ENCODE peak calls at places on chromosomes 12 and 14, in ten cellular contexts. Y, W, A, Z, D, M, S, F, K and Q are unnamed samples.
A peak's percentile ranks its signal among the peaks of the same experiment; 100 is the strongest.

GRCh38 chr12:6038160-6038559 is 86.3 kb downstream of the VWF start:
- DNase-seq in Y (peak; percentile 70), W (no peak), A (no peak), Z (peak; percentile 39), D (peak; percentile 56), M (no peak), S (no peak), F (no peak), K (peak; percentile 76), Q (peak; percentile 57)

GRCh38 chr12:77808534-77808933 is 22.2 kb upstream of the NAV3 start:
- DNase-seq in Y (no peak), W (no peak), A (no peak), Z (no peak), D (no peak), M (no peak), S (no peak), F (no peak), K (no peak), Q (no peak)

GRCh38 chr14:58805057-58805456 is 167.3 kb downstream of the DACT1 start:
- DNase-seq in Y (no peak), W (no peak), A (no peak), Z (no peak), D (peak; percentile 79), M (no peak), S (no peak), F (no peak), K (peak; percentile 4), Q (no peak)

GRCh38 chr14:22520235-22520634 is 68.8 kb downstream of the DAD1 start:
- DNase-seq in Y (peak; percentile 59), W (no peak), A (no peak), Z (no peak), D (peak; percentile 9), M (no peak), S (peak; percentile 63), F (no peak), K (peak; percentile 83), Q (peak; percentile 77)

GRCh38 chr12:128969480-128970055 is 116.3 kb downstream of the GLT1D1 start:
- DNase-seq in Y (peak; percentile 38), W (no peak), A (no peak), Z (no peak), D (peak; percentile 48), M (no peak), S (no peak), F (no peak), K (no peak), Q (no peak)

GRCh38 chr12:26226629-26227375 is 31.4 kb downstream of the SSPN start:
- DNase-seq in Y (no peak), W (no peak), A (no peak), Z (no peak), D (peak; percentile 60), M (no peak), S (no peak), F (no peak), K (no peak), Q (no peak)

GRCh38 chr14:51070732-51071131 is 24.2 kb downstream of the TRIM9 start:
- DNase-seq in Y (no peak), W (no peak), A (no peak), Z (no peak), D (no peak), M (no peak), S (no peak), F (no peak), K (peak; percentile 2), Q (no peak)

GRCh38 chr12:4653257-4653656 is 4.3 kb downstream of the NDUFA9 start:
- DNase-seq in Y (no peak), W (no peak), A (no peak), Z (no peak), D (no peak), M (no peak), S (no peak), F (no peak), K (no peak), Q (no peak)

GRCh38 chr14:68148276-68148675 is 328.7 kb downstream of the RAD51B start:
- DNase-seq in Y (no peak), W (no peak), A (no peak), Z (no peak), D (no peak), M (no peak), S (no peak), F (no peak), K (peak; percentile 55), Q (peak; percentile 72)

GRCh38 chr12:6237830-6238229 is 37.6 kb downstream of the CD9 start:
- DNase-seq in Y (no peak), W (no peak), A (no peak), Z (no peak), D (no peak), M (no peak), S (no peak), F (no peak), K (no peak), Q (no peak)

GRCh38 chr12:6462234-6462995 is 8.1 kb downstream of the VAMP1 start:
- DNase-seq in Y (no peak), W (no peak), A (no peak), Z (no peak), D (no peak), M (no peak), S (no peak), F (no peak), K (no peak), Q (no peak)

GRCh38 chr12:89597210-89597609 is 71.4 kb upstream of the POC1B start:
- DNase-seq in Y (no peak), W (no peak), A (no peak), Z (no peak), D (no peak), M (no peak), S (no peak), F (no peak), K (no peak), Q (no peak)

GRCh38 chr14:106518054-106518943 is 991.9 kb downstream of the TMEM121 start:
- DNase-seq in Y (peak; percentile 5), W (no peak), A (peak; percentile 77), Z (peak; percentile 38), D (no peak), M (no peak), S (no peak), F (peak; percentile 76), K (no peak), Q (no peak)

GRCh38 chr14:75277796-75278421 is 719 bp upstream of the FOS start:
- DNase-seq in Y (no peak), W (no peak), A (no peak), Z (no peak), D (no peak), M (no peak), S (no peak), F (no peak), K (peak; percentile 59), Q (no peak)

GRCh38 chr14:62687818-62688217 is 357.4 kb downstream of the KCNH5 start:
- DNase-seq in Y (no peak), W (no peak), A (no peak), Z (no peak), D (no peak), M (no peak), S (no peak), F (no peak), K (no peak), Q (no peak)

GRCh38 chr12:53251477-53252348 is 16.4 kb upstream of the ESPL1 start:
- DNase-seq in Y (peak; percentile 93), W (no peak), A (peak; percentile 48), Z (peak; percentile 78), D (peak; percentile 91), M (no peak), S (no peak), F (peak; percentile 44), K (peak; percentile 64), Q (peak; percentile 72)

GRCh38 chr14:41285193-41285748 is 321.4 kb upstream of the LRFN5 start:
- DNase-seq in Y (no peak), W (no peak), A (no peak), Z (no peak), D (peak; percentile 25), M (no peak), S (peak; percentile 17), F (no peak), K (peak; percentile 1), Q (no peak)

GRCh38 chr12:82647853-82648252 is 38.9 kb upstream of the TMTC2 start:
- DNase-seq in Y (no peak), W (no peak), A (no peak), Z (no peak), D (no peak), M (no peak), S (no peak), F (no peak), K (no peak), Q (no peak)

GRCh38 chr12:53743277-53744129 is 8.3 kb downstream of the CISTR start:
- DNase-seq in Y (peak; percentile 82), W (no peak), A (no peak), Z (peak; percentile 64), D (peak; percentile 87), M (no peak), S (no peak), F (no peak), K (peak; percentile 48), Q (peak; percentile 30)

GRCh38 chr12:120971299-120972180 is 6.8 kb upstream of the HNF1A start:
- DNase-seq in Y (peak; percentile 72), W (no peak), A (no peak), Z (no peak), D (peak; percentile 82), M (no peak), S (peak; percentile 35), F (no peak), K (peak; percentile 63), Q (peak; percentile 60)

GRCh38 chr12:30905483-30906009 is 21.0 kb upstream of the TSPAN11 start:
- DNase-seq in Y (no peak), W (no peak), A (no peak), Z (no peak), D (no peak), M (no peak), S (no peak), F (no peak), K (no peak), Q (no peak)

GRCh38 chr12:57037264-57037663 is 12.7 kb downstream of the MYO1A start:
- DNase-seq in Y (no peak), W (no peak), A (no peak), Z (no peak), D (no peak), M (no peak), S (no peak), F (no peak), K (no peak), Q (no peak)

GRCh38 chr14:77189479-77189878 is 7.9 kb downstream of the TMEM63C start:
- DNase-seq in Y (no peak), W (no peak), A (no peak), Z (no peak), D (no peak), M (no peak), S (no peak), F (no peak), K (no peak), Q (no peak)

GRCh38 chr12:109461049-109461845 is 15.9 kb downstream of the KCTD10 start:
- DNase-seq in Y (peak; percentile 89), W (no peak), A (no peak), Z (peak; percentile 55), D (peak; percentile 28), M (no peak), S (no peak), F (no peak), K (peak; percentile 62), Q (peak; percentile 84)

GRCh38 chr12:110743571-110744093 is 941 bp upstream of the PPP1CC start:
- DNase-seq in Y (peak; percentile 22), W (no peak), A (no peak), Z (peak; percentile 50), D (peak; percentile 45), M (no peak), S (no peak), F (no peak), K (no peak), Q (peak; percentile 18)

GRCh38 chr14:70008863-70009262 is 129.6 kb downstream of the SMOC1 start:
- DNase-seq in Y (no peak), W (no peak), A (no peak), Z (no peak), D (no peak), M (no peak), S (no peak), F (no peak), K (no peak), Q (no peak)

GRCh38 chr14:60348211-60348610 is 99.2 kb downstream of the PPM1A start:
- DNase-seq in Y (no peak), W (no peak), A (no peak), Z (no peak), D (no peak), M (no peak), S (no peak), F (no peak), K (no peak), Q (no peak)

GRCh38 chr14:106792543-106792942 is 1266.2 kb downstream of the TMEM121 start:
- DNase-seq in Y (no peak), W (no peak), A (no peak), Z (no peak), D (no peak), M (no peak), S (no peak), F (no peak), K (no peak), Q (no peak)